ENCODE peak calls at places on chromosome 10, in six cellular contexts. H is EH, I is PC-9, W is EL, E is GM23248, N is Calu3. M is an unnamed sample.

GRCh38 chr10:33087142-33087541 is 129.1 kb upstream of the ITGB1 start:
- DNase-seq in I (no peak), E (no peak), H (peak; percentile 9), N (no peak), W (no peak), M (no peak)

GRCh38 chr10:11192304-11193018 is 174.8 kb downstream of the CELF2 start:
- DNase-seq in N (no peak), E (no peak), W (no peak), H (no peak), I (no peak), M (no peak)

GRCh38 chr10:56487746-56488145 is 126.7 kb upstream of the ZWINT start:
- DNase-seq in E (no peak), W (no peak), H (no peak), N (no peak), I (no peak), M (no peak)

GRCh38 chr10:50582766-50583762 is 40.7 kb downstream of the SGMS1 start:
- DNase-seq in H (no peak), W (no peak), E (peak; percentile 18), I (no peak), N (peak; percentile 18), M (no peak)

GRCh38 chr10:112915590-112916572 is 34.2 kb upstream of the TCF7L2 start:
- DNase-seq in N (peak; percentile 65), W (peak; percentile 29), H (peak; percentile 56), I (peak; percentile 62), E (peak; percentile 45), M (peak; percentile 80)

GRCh38 chr10:121900443-121901174 is 27.2 kb downstream of the ATE1 start:
- DNase-seq in H (peak; percentile 71), W (peak; percentile 62), N (peak; percentile 10), I (no peak), E (peak; percentile 83), M (peak; percentile 52)

GRCh38 chr10:95242581-95243317 is 48.1 kb downstream of the PDLIM1 start:
- DNase-seq in E (peak; percentile 77), I (peak; percentile 41), W (peak; percentile 67), N (peak; percentile 42), H (peak; percentile 69), M (no peak)

GRCh38 chr10:18303851-18304800 is 163.9 kb downstream of the CACNB2 start:
- DNase-seq in I (no peak), H (no peak), E (no peak), N (no peak), W (no peak), M (no peak)

GRCh38 chr10:110973400-110973799 is 54.0 kb downstream of the SHOC2 start:
- DNase-seq in N (no peak), H (no peak), E (no peak), W (no peak), I (no peak), M (no peak)

GRCh38 chr10:99339077-99339476 is 9.9 kb downstream of the CNNM1 start:
- DNase-seq in I (no peak), H (peak; percentile 68), E (peak; percentile 56), N (no peak), W (peak; percentile 64), M (no peak)

GRCh38 chr10:133262696-133263095 is 14.0 kb downstream of the ADAM8 start:
- DNase-seq in I (no peak), E (no peak), H (no peak), N (no peak), W (no peak), M (no peak)

GRCh38 chr10:33005322-33006282 is 47.6 kb upstream of the ITGB1 start:
- DNase-seq in H (peak; percentile 98), N (peak; percentile 93), E (peak; percentile 99), I (peak; percentile 92), W (peak; percentile 97), M (peak; percentile 89)

GRCh38 chr10:84214612-84215235 is 10.6 kb downstream of the LRIT2 start:
- DNase-seq in E (peak; percentile 32), N (no peak), W (peak; percentile 11), H (no peak), I (no peak), M (peak; percentile 10)

GRCh38 chr10:35195361-35196306 is 69.0 kb downstream of the CREM start:
- DNase-seq in H (peak; percentile 94), I (peak; percentile 50), N (peak; percentile 66), W (peak; percentile 93), E (peak; percentile 97), M (peak; percentile 82)

GRCh38 chr10:118580702-118581101 is 14.7 kb downstream of the PRLHR start:
- DNase-seq in E (no peak), H (no peak), I (no peak), N (no peak), W (no peak), M (no peak)

GRCh38 chr10:44619521-44619920 is 234.6 kb upstream of the CXCL12 start:
- DNase-seq in I (no peak), H (no peak), N (no peak), W (no peak), E (peak; percentile 31), M (no peak)

GRCh38 chr10:83212632-83213349 is 926.5 kb upstream of the GHITM start:
- DNase-seq in H (peak; percentile 28), I (no peak), N (no peak), W (peak; percentile 3), E (peak; percentile 2), M (no peak)

GRCh38 chr10:63264852-63265617 is 131.9 kb downstream of the NRBF2 start:
- DNase-seq in W (peak; percentile 75), I (peak; percentile 18), N (peak; percentile 38), E (peak; percentile 70), H (peak; percentile 59), M (no peak)

GRCh38 chr10:117463545-117463920 is 79.0 kb upstream of the EMX2 start:
- DNase-seq in W (no peak), E (peak; percentile 64), N (no peak), I (no peak), H (peak; percentile 49), M (no peak)

GRCh38 chr10:51765284-51765971 is 66.0 kb upstream of the CSTF2T start:
- DNase-seq in H (no peak), I (no peak), E (no peak), N (no peak), W (no peak), M (no peak)

GRCh38 chr10:12617205-12618175 is 268.1 kb downstream of the CAMK1D start:
- DNase-seq in W (no peak), I (peak; percentile 18), E (no peak), H (no peak), N (no peak), M (no peak)

GRCh38 chr10:85060944-85061343 is 732.6 kb downstream of the CCSER2 start:
- DNase-seq in W (no peak), H (no peak), N (no peak), E (no peak), I (no peak), M (no peak)